ENCODE peak calls at places on chromosomes 11 and 22, in four cellular contexts. N is stomach, S is suprapubic skin, L is tibial nerve. C is an unnamed sample.

GRCh38 chr11:111923951-111924350 is 5.2 kb downstream of the C11orf52 start:
- DNase-seq in N (no peak), S (no peak), L (no peak), C (peak; percentile 29)

GRCh38 chr11:15770798-15771414 is 585.4 kb downstream of the SOX6 start:
- DNase-seq in N (peak; percentile 37), S (no peak), L (no peak), C (no peak)

GRCh38 chr11:100528872-100529416 is 158.1 kb upstream of the ARHGAP42 start:
- DNase-seq in N (no peak), S (no peak), L (no peak), C (no peak)

GRCh38 chr22:44667276-44667675 is 34.7 kb upstream of the PRR5 start:
- DNase-seq in N (no peak), S (peak; percentile 63), L (no peak), C (peak; percentile 51)

GRCh38 chr11:80441821-80442220 is 1001.0 kb upstream of the TENM4 start:
- DNase-seq in N (no peak), S (no peak), L (no peak), C (no peak)

GRCh38 chr11:117744471-117745280 is 52.3 kb downstream of the DSCAML1 start:
- DNase-seq in N (no peak), S (no peak), L (no peak), C (peak; percentile 41)

GRCh38 chr11:1959786-1960185 is 12.7 kb downstream of the MRPL23 start:
- DNase-seq in N (no peak), S (peak; percentile 25), L (no peak), C (peak; percentile 17)

GRCh38 chr11:102666331-102666957 is 39.1 kb downstream of the MMP27 start:
- DNase-seq in N (no peak), S (no peak), L (no peak), C (no peak)

GRCh38 chr22:48238966-48239365 is 1476.5 kb downstream of the TBC1D22A start:
- DNase-seq in N (peak; percentile 22), S (no peak), L (no peak), C (no peak)

GRCh38 chr11:3057069-3057963 is at the start of gene CARS1:
- DNase-seq in N (peak; percentile 96), S (peak; percentile 98), L (peak; percentile 91), C (peak; percentile 98)
- TF ChIP-seq EP300 in N (no peak), S (peak; percentile 20), L (peak; percentile 87), C (no peak)

GRCh38 chr22:36375071-36375980 is 12.4 kb downstream of the MYH9 start:
- DNase-seq in N (no peak), S (no peak), L (no peak), C (no peak)
- H3K4me1 ChIP-seq in N (peaks cover 98% of the 10 kb centered on the region), S (peaks cover 98% of the 10 kb centered on the region), L (no peaks in the 10 kb centered on the region), C (peaks cover 100% of the 10 kb centered on the region)

GRCh38 chr11:86176165-86176884 is 68.2 kb upstream of the EED start:
- DNase-seq in N (no peak), S (no peak), L (no peak), C (no peak)
- H3K27ac ChIP-seq in N (no peak overlapping the region), S (no peak overlapping the region), L (no peak overlapping the region), C (no peak overlapping the region)

GRCh38 chr11:55852141-55852540 is 13.6 kb downstream of the OR5D16 start:
- DNase-seq in N (no peak), S (no peak), L (no peak), C (no peak)
- TF ChIP-seq EP300 in N (no peak), S (no peak), L (no peak), C (no peak)

GRCh38 chr11:134233729-134234179 is 9.3 kb downstream of the VPS26B start:
- DNase-seq in N (no peak), S (no peak), L (no peak), C (no peak)
- H3K4me1 ChIP-seq in N (no peaks in the 10 kb centered on the region), S (peaks cover 33% of the 10 kb centered on the region), L (no peaks in the 10 kb centered on the region), C (no peaks in the 10 kb centered on the region)

GRCh38 chr11:26909429-26910009 is 84.4 kb upstream of the FIBIN start:
- DNase-seq in N (no peak), S (no peak), L (no peak), C (no peak)
- H3K27ac ChIP-seq in N (no peak overlapping the region), S (no peak overlapping the region), L (peak overlapping the region; percentile 67), C (peak overlapping the region; percentile 29)

DNA sequence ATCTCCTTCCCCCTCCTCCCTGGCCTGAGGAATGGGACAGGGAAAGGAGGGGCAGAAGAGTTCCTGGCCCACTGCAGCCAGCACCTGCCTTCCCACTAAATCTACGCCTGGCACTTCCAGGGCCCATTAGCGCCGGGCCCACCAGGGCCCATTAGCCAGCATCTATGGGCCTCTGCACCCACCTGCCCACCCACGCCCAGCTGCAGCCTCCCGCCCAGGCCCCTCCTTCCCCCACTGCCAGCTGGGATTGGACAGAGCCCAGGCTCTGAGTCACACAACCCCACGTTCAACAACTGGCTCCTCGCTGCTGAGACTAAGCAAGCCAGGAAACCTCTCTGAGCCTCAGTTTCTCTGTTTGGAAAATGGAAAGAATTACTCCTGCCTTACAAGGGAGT is 48.7 kb downstream of the CYTH4 start:
- DNase-seq in N (no peak), S (no peak), L (no peak), C (no peak)
- TF ChIP-seq EP300 in N (no peak), S (no peak), L (no peak), C (no peak)

GRCh38 chr11:11578542-11578941 is 43.3 kb downstream of the GALNT18 start:
- DNase-seq in N (no peak), S (no peak), L (no peak), C (no peak)
- H3K4me1 ChIP-seq in N (no peaks in the 10 kb centered on the region), S (peaks cover 19% of the 10 kb centered on the region), L (no peaks in the 10 kb centered on the region), C (peaks cover 84% of the 10 kb centered on the region)

GRCh38 chr11:125071831-125072209 is 8.7 kb downstream of the SLC37A2 start:
- DNase-seq in N (no peak), S (no peak), L (no peak), C (no peak)
- H3K27ac ChIP-seq in N (peak overlapping the region; percentile 52), S (peak overlapping the region; percentile 26), L (peak overlapping the region; percentile 63), C (peak overlapping the region; percentile 22)